ENCODE peak calls at places on chromosomes 3 and 15, in seven cellular contexts. E is heart right ventricle, P is upper lobe of right lung, R is A549, D is OCI-LY7, J is kidney, T is left lung. K is an unnamed sample.

GRCh38 chr15:60918234-60918964 is 310.7 kb downstream of the RORA start:
- DNase-seq in T (no peak), E (no peak), P (no peak), R (no peak), D (no peak), J (no peak), K (no peak)

GRCh38 chr3:196969660-196970546 is 1.3 kb upstream of the PIGZ start:
- DNase-seq in D (peak; percentile 73), P (peak; percentile 88), R (peak; percentile 55), E (peak; percentile 74), J (peak; percentile 82), T (peak; percentile 59), K (no peak)

GRCh38 chr15:39088186-39088585 is 492.7 kb upstream of the THBS1 start:
- DNase-seq in R (no peak), J (no peak), T (no peak), E (no peak), P (no peak), D (no peak), K (no peak)

GRCh38 chr15:53359038-53359437 is 400.4 kb downstream of the WDR72 start:
- DNase-seq in J (no peak), R (no peak), E (no peak), D (no peak), T (no peak), P (no peak), K (no peak)

GRCh38 chr3:109018828-109019227 is 65.1 kb upstream of the GUCA1C start:
- DNase-seq in R (peak; percentile 18), J (no peak), D (peak; percentile 0), T (no peak), P (no peak), E (no peak), K (no peak)

GRCh38 chr3:64460877-64461276 is 226.9 kb downstream of the ADAMTS9 start:
- DNase-seq in T (no peak), P (no peak), D (no peak), E (no peak), R (no peak), J (no peak), K (no peak)

GRCh38 chr3:3127432-3128010 is 781 bp downstream of the TRNT1 start:
- DNase-seq in D (peak; percentile 24), P (no peak), J (no peak), T (no peak), E (no peak), R (peak; percentile 19), K (no peak)

GRCh38 chr15:67074886-67075229 is 9.5 kb downstream of the SMAD3 start:
- DNase-seq in D (no peak), T (no peak), P (no peak), J (no peak), E (no peak), R (no peak), K (no peak)

GRCh38 chr3:4395448-4395847 is 71.6 kb downstream of the SUMF1 start:
- DNase-seq in J (no peak), T (no peak), P (no peak), E (no peak), R (no peak), D (no peak), K (no peak)

GRCh38 chr3:13152826-13153710 is 79.8 kb upstream of the IQSEC1 start:
- DNase-seq in D (no peak), R (no peak), P (peak; percentile 36), E (no peak), T (no peak), J (peak; percentile 34), K (no peak)

GRCh38 chr3:53140575-53141467 is 10.6 kb upstream of the RFT1 start:
- DNase-seq in P (peak; percentile 27), E (no peak), T (no peak), J (peak; percentile 41), D (no peak), R (peak; percentile 18), K (no peak)

GRCh38 chr3:156465222-156465621 is 89.7 kb downstream of the SSR3 start:
- DNase-seq in E (no peak), P (no peak), R (no peak), D (no peak), T (no peak), J (no peak), K (no peak)

GRCh38 chr3:44048196-44048924 is 193.3 kb upstream of the TOPAZ1 start:
- DNase-seq in J (no peak), E (no peak), P (no peak), D (no peak), T (no peak), R (no peak), K (no peak)

GRCh38 chr3:14914777-14915113 is 32.6 kb upstream of the NR2C2 start:
- DNase-seq in P (no peak), T (no peak), E (no peak), D (no peak), J (no peak), R (no peak), K (no peak)

GRCh38 chr3:45760878-45761711 is 35.2 kb downstream of the SLC6A20 start:
- DNase-seq in R (peak; percentile 64), T (no peak), J (peak; percentile 72), D (peak; percentile 53), P (no peak), E (no peak), K (no peak)

GRCh38 chr3:142940000-142940399 is 23.5 kb downstream of the PAQR9 start:
- DNase-seq in D (no peak), T (no peak), E (no peak), P (no peak), J (no peak), R (no peak), K (no peak)

GRCh38 chr3:42020681-42021307 is 58.9 kb upstream of the ULK4 start:
- DNase-seq in E (no peak), R (peak; percentile 37), J (no peak), T (no peak), D (no peak), P (no peak), K (no peak)

GRCh38 chr15:89472785-89473256 is 23.6 kb downstream of the RHCG start:
- DNase-seq in P (no peak), R (peak; percentile 78), E (no peak), J (peak; percentile 60), T (peak; percentile 42), D (peak; percentile 70), K (no peak)

GRCh38 chr3:66453525-66454463 is 47.0 kb downstream of the LRIG1 start:
- DNase-seq in T (no peak), J (no peak), D (no peak), E (no peak), R (no peak), P (no peak), K (no peak)
- H3K4me1 ChIP-seq in T (peaks cover 19% of the 10 kb centered on the region), J (peaks cover 11% of the 10 kb centered on the region), D (no peaks in the 10 kb centered on the region), E (peaks cover 92% of the 10 kb centered on the region), R (no peaks in the 10 kb centered on the region), P (peaks cover 43% of the 10 kb centered on the region), K (peaks cover 3% of the 10 kb centered on the region)

GRCh38 chr3:125200731-125201139 is 11.8 kb downstream of the SLC12A8 start:
- DNase-seq in E (no peak), R (no peak), J (no peak), D (no peak), P (no peak), T (no peak), K (no peak)

GRCh38 chr3:125203731-125204130 is 8.8 kb downstream of the SLC12A8 start:
- DNase-seq in P (no peak), D (no peak), E (no peak), J (no peak), R (no peak), T (no peak), K (no peak)

GRCh38 chr3:125206934-125207333 is 5.6 kb downstream of the SLC12A8 start:
- DNase-seq in T (no peak), D (no peak), E (no peak), J (no peak), R (no peak), P (no peak), K (no peak)

GRCh38 chr3:125207507-125207906 is 5.0 kb downstream of the SLC12A8 start:
- DNase-seq in T (no peak), J (no peak), P (no peak), E (no peak), D (no peak), R (no peak), K (no peak)

DNA sequence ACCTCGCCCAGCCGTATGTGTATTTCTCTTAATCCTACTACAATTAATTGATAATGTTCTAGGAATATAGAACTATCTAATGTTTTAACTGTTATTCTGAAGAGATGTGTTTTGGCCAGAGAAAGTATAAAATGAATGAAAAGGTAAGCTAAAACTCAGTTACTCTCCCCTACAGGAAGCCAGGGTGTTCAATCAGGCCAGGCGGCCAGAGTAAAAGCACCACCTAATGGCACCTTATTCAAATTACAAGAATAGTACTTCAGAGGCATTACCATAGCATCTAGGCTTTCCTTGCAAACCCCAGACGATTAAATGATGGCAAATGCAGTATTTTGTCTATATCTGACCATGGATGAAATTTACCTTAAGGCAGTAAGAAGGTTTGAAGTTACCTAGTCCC is 10.4 kb downstream of the SLC12A8 start:
- DNase-seq in T (no peak), E (no peak), P (no peak), D (peak; percentile 16), J (no peak), R (peak; percentile 19), K (no peak)
- TF ChIP-seq CTCF in T (peak; percentile 14), E (no peak), P (peak; percentile 8), D (peak; percentile 67), J (peak; percentile 11), R (no peak), K (peak; percentile 30)

DNA sequence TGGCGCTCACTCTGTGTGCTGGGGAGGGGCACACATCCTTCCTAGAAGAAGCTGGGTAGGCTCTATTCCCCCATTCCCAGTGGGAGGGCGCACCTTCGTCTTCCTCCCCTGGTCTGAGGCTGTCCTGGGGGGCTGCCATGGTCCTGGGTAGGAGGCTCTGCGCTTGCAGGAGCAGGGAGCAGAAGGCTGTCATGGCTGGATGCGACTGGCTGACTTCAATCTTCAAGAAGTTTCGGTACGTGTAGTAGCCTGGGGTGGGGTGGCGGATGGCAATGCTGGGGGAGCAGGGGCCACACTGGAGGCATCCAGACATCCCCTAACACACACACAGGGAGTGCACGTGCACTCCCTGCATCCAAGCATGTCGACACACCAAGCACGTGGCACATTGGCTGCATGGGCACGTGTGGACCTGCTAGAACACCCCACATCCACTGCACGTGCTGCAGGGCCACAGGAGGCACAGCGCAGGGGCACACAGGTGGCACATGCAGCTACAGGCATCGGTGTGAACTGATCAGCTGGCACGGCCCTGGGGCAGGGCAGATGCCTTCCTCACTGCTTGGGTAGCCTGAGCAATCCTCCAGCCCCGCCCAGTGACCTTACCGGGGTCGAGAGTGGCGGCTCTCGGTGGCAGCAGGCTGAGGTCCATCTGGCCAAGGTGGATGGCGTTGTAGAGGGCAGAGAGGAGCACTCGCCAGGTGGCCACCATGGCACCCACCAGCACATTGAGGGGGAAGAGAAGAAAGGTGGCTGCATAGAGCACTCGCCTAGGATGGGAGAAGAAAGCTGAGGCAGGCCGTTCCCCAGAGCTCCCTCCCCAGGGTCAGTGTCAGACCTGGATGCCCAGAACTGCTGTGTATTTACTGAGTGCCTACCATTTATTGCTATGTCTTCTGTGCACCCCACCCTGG is 7.4 kb downstream of the ISLR start:
- DNase-seq in D (no peak), T (peak; percentile 29), R (no peak), J (peak; percentile 71), P (peak; percentile 61), E (no peak), K (peak; percentile 69)
- H3K9me3 ChIP-seq in D (no peaks in the 10 kb centered on the region), T (no peaks in the 10 kb centered on the region), R (no peaks in the 10 kb centered on the region), J (no peaks in the 10 kb centered on the region), P (no peaks in the 10 kb centered on the region), E (no peaks in the 10 kb centered on the region), K (no peaks in the 10 kb centered on the region)

DNA sequence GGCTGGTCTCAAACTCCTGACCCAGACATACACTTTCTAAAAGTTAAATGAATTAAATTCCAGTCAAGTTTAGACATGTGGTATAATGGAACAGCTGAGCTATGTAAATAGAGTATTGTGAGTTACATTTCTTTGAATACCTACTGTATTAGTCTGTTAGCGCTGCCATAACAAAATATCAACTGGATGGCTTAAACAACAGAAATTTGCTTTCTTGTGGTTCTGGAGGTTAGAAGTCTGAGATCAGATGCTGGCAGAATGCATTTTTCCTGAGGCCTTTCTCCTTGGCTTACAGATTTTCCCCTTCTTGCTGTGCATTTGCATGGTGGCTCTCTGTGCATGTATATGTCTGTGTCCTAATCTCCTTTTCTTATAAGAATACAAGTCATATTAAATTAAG is 101.5 kb upstream of the TGFBR2 start:
- DNase-seq in D (no peak), R (no peak), P (no peak), J (no peak), T (no peak), E (no peak), K (no peak)
- H3K4me1 ChIP-seq in D (no peaks in the 10 kb centered on the region), R (no peaks in the 10 kb centered on the region), P (no peaks in the 10 kb centered on the region), J (no peaks in the 10 kb centered on the region), T (peaks cover 3% of the 10 kb centered on the region), E (no peaks in the 10 kb centered on the region), K (peaks cover 28% of the 10 kb centered on the region)

K was measured in RWPE2.